ENCODE peak calls at places on chromosomes 5 and 9, in four cellular contexts. C is kidney tubule cell, K is LHCN-M2, A is neuronal stem cell. G is an unnamed sample.

GRCh38 chr5:141815796-141816180 is 62.4 kb downstream of the PCDH1 start:
- DNase-seq in C (no peak), A (no peak), K (no peak), G (no peak)

GRCh38 chr9:99322299-99322698 is 100.2 kb downstream of the SEC61B start:
- DNase-seq in K (no peak), C (no peak), A (no peak), G (no peak)

GRCh38 chr9:130254753-130255637 is 10.6 kb upstream of the HMCN2 start:
- DNase-seq in C (no peak), A (no peak), K (no peak), G (peak; percentile 82)

GRCh38 chr9:110969971-110970381 is 68.3 kb downstream of the LPAR1 start:
- DNase-seq in C (peak; percentile 43), A (no peak), K (peak; percentile 83), G (no peak)

GRCh38 chr5:17255471-17256016 is 38.1 kb downstream of the BASP1 start:
- DNase-seq in K (no peak), C (no peak), A (no peak), G (no peak)

GRCh38 chr9:137029058-137029922 is 1.3 kb upstream of the ABCA2 start:
- DNase-seq in K (peak; percentile 50), A (peak; percentile 75), C (peak; percentile 63), G (peak; percentile 63)

GRCh38 chr9:124260769-124261603 is 3.2 kb downstream of the NEK6 start:
- DNase-seq in C (peak; percentile 83), K (peak; percentile 74), A (no peak), G (no peak)

GRCh38 chr9:136403915-136404800 is 4.2 kb upstream of the SNAPC4 start:
- DNase-seq in K (no peak), A (no peak), C (no peak), G (no peak)

GRCh38 chr5:133246376-133247144 is 194.7 kb downstream of the HSPA4 start:
- DNase-seq in A (no peak), C (no peak), K (peak; percentile 42), G (no peak)

GRCh38 chr9:99037768-99038167 is 67.1 kb upstream of the TGFBR1 start:
- DNase-seq in A (no peak), K (no peak), C (no peak), G (no peak)

GRCh38 chr5:102811962-102812361 is 56.9 kb downstream of the PAM start:
- DNase-seq in A (no peak), C (peak; percentile 74), K (peak; percentile 90), G (no peak)

GRCh38 chr5:141850183-141850768 is 27.9 kb downstream of the PCDH1 start:
- DNase-seq in A (peak; percentile 40), K (peak; percentile 28), C (peak; percentile 53), G (no peak)

GRCh38 chr5:79023947-79024346 is 38.8 kb upstream of the ARSB start:
- DNase-seq in C (no peak), K (no peak), A (no peak), G (no peak)

GRCh38 chr5:3542158-3542557 is 53.5 kb upstream of the IRX1 start:
- DNase-seq in A (no peak), C (peak; percentile 26), K (no peak), G (no peak)

GRCh38 chr9:125683486-125683885 is 23.5 kb downstream of the MAPKAP1 start:
- DNase-seq in A (no peak), C (peak; percentile 13), K (peak; percentile 90), G (no peak)

GRCh38 chr9:130427326-130427725 is 17.4 kb upstream of the ASS1 start:
- DNase-seq in K (no peak), A (no peak), C (no peak), G (no peak)

GRCh38 chr5:98769006-98769255 is 4.5 kb upstream of the RGMB start:
- DNase-seq in A (no peak), C (peak; percentile 47), K (no peak), G (peak; percentile 17)

GRCh38 chr5:31477516-31477915 is 54.4 kb downstream of the DROSHA start:
- DNase-seq in K (no peak), A (no peak), C (no peak), G (no peak)

GRCh38 chr5:180116441-180117377 is 45.1 kb upstream of the RNF130 start:
- DNase-seq in K (no peak), A (no peak), C (peak; percentile 30), G (no peak)